ENCODE peak calls at places on chromosomes 3 and 15, in five cellular contexts. One of them, this sample, is unnamed.

GRCh38 chr3:194713299-194714121 is 27.8 kb downstream of the FAM43A start:
- DNase-seq in fibroblast of mammary gland: no peak
- DNase-seq in GM03348: no peak
- DNase-seq in activated CD8-positive, alpha-beta memory T cell treated with anti-CD3 and anti-CD28 coated beads, Interleukin-2, amount 50 U/mL, for 4 hours: no peak
- DNase-seq in GM13977: no peak
- DNase-seq in this sample: no peak

GRCh38 chr3:170383567-170383966 is 26.1 kb downstream of the SKIL start:
- DNase-seq in fibroblast of mammary gland: peak
- DNase-seq in GM13977: no peak
- DNase-seq in activated CD8-positive, alpha-beta memory T cell treated with anti-CD3 and anti-CD28 coated beads, Interleukin-2, amount 50 U/mL, for 4 hours: no peak
- DNase-seq in GM03348: peak
- DNase-seq in this sample: peak

GRCh38 chr3:146817705-146818104 is 212.6 kb upstream of the PLSCR5 start:
- DNase-seq in GM03348: peak
- DNase-seq in fibroblast of mammary gland: peak
- DNase-seq in GM13977: no peak
- DNase-seq in activated CD8-positive, alpha-beta memory T cell treated with anti-CD3 and anti-CD28 coated beads, Interleukin-2, amount 50 U/mL, for 4 hours: no peak
- DNase-seq in this sample: peak

GRCh38 chr3:25297667-25298585 is 130.1 kb upstream of the RARB start:
- DNase-seq in GM03348: no peak
- DNase-seq in GM13977: no peak
- DNase-seq in activated CD8-positive, alpha-beta memory T cell treated with anti-CD3 and anti-CD28 coated beads, Interleukin-2, amount 50 U/mL, for 4 hours: no peak
- DNase-seq in fibroblast of mammary gland: peak
- DNase-seq in this sample: no peak

GRCh38 chr3:70982700-70983140 is 600.8 kb downstream of the FOXP1 start:
- DNase-seq in activated CD8-positive, alpha-beta memory T cell treated with anti-CD3 and anti-CD28 coated beads, Interleukin-2, amount 50 U/mL, for 4 hours: no peak
- DNase-seq in GM13977: peak
- DNase-seq in fibroblast of mammary gland: peak
- DNase-seq in GM03348: peak
- DNase-seq in this sample: peak

GRCh38 chr15:31489801-31490646 is 163.4 kb downstream of the KLF13 start:
- DNase-seq in GM13977: peak
- DNase-seq in activated CD8-positive, alpha-beta memory T cell treated with anti-CD3 and anti-CD28 coated beads, Interleukin-2, amount 50 U/mL, for 4 hours: peak
- DNase-seq in fibroblast of mammary gland: peak
- DNase-seq in GM03348: peak
- DNase-seq in this sample: peak

GRCh38 chr3:29065211-29065785 is 215.6 kb upstream of the RBMS3 start:
- DNase-seq in GM13977: no peak
- DNase-seq in activated CD8-positive, alpha-beta memory T cell treated with anti-CD3 and anti-CD28 coated beads, Interleukin-2, amount 50 U/mL, for 4 hours: no peak
- DNase-seq in GM03348: peak
- DNase-seq in fibroblast of mammary gland: peak
- DNase-seq in this sample: peak

GRCh38 chr3:61890167-61890566 is 328.8 kb downstream of the PTPRG start:
- DNase-seq in GM03348: no peak
- DNase-seq in GM13977: no peak
- DNase-seq in fibroblast of mammary gland: no peak
- DNase-seq in activated CD8-positive, alpha-beta memory T cell treated with anti-CD3 and anti-CD28 coated beads, Interleukin-2, amount 50 U/mL, for 4 hours: no peak
- DNase-seq in this sample: no peak

GRCh38 chr15:35603298-35603697 is 57.3 kb upstream of the DPH6 start:
- DNase-seq in activated CD8-positive, alpha-beta memory T cell treated with anti-CD3 and anti-CD28 coated beads, Interleukin-2, amount 50 U/mL, for 4 hours: no peak
- DNase-seq in GM13977: peak
- DNase-seq in GM03348: peak
- DNase-seq in fibroblast of mammary gland: peak
- DNase-seq in this sample: peak

GRCh38 chr3:137259709-137260108 is 301.9 kb downstream of the IL20RB start:
- DNase-seq in fibroblast of mammary gland: no peak
- DNase-seq in activated CD8-positive, alpha-beta memory T cell treated with anti-CD3 and anti-CD28 coated beads, Interleukin-2, amount 50 U/mL, for 4 hours: no peak
- DNase-seq in GM13977: no peak
- DNase-seq in GM03348: no peak
- DNase-seq in this sample: no peak

GRCh38 chr3:31862861-31863260 is 118.2 kb downstream of the OSBPL10 start:
- DNase-seq in activated CD8-positive, alpha-beta memory T cell treated with anti-CD3 and anti-CD28 coated beads, Interleukin-2, amount 50 U/mL, for 4 hours: no peak
- DNase-seq in GM13977: no peak
- DNase-seq in fibroblast of mammary gland: peak
- DNase-seq in GM03348: no peak
- DNase-seq in this sample: peak

GRCh38 chr3:129025108-129025507 is 24.0 kb downstream of the EFCC1 start:
- DNase-seq in fibroblast of mammary gland: no peak
- DNase-seq in GM03348: no peak
- DNase-seq in GM13977: no peak
- DNase-seq in activated CD8-positive, alpha-beta memory T cell treated with anti-CD3 and anti-CD28 coated beads, Interleukin-2, amount 50 U/mL, for 4 hours: no peak
- DNase-seq in this sample: no peak

GRCh38 chr3:32089476-32089875 is 16.9 kb upstream of the GPD1L start:
- DNase-seq in activated CD8-positive, alpha-beta memory T cell treated with anti-CD3 and anti-CD28 coated beads, Interleukin-2, amount 50 U/mL, for 4 hours: no peak
- DNase-seq in GM13977: no peak
- DNase-seq in GM03348: no peak
- DNase-seq in fibroblast of mammary gland: no peak
- DNase-seq in this sample: no peak

GRCh38 chr3:16512435-16513140 is 911 bp downstream of the RFTN1 start:
- DNase-seq in activated CD8-positive, alpha-beta memory T cell treated with anti-CD3 and anti-CD28 coated beads, Interleukin-2, amount 50 U/mL, for 4 hours: peak
- DNase-seq in GM13977: peak
- DNase-seq in fibroblast of mammary gland: no peak
- DNase-seq in GM03348: peak
- DNase-seq in this sample: no peak

GRCh38 chr3:42036483-42036823 is 54.7 kb upstream of the TRAK1 start:
- DNase-seq in activated CD8-positive, alpha-beta memory T cell treated with anti-CD3 and anti-CD28 coated beads, Interleukin-2, amount 50 U/mL, for 4 hours: no peak
- DNase-seq in fibroblast of mammary gland: peak
- DNase-seq in GM13977: no peak
- DNase-seq in GM03348: peak
- DNase-seq in this sample: peak

GRCh38 chr3:101936419-101937331 is 87.4 kb downstream of the NFKBIZ start:
- DNase-seq in GM13977: peak
- DNase-seq in activated CD8-positive, alpha-beta memory T cell treated with anti-CD3 and anti-CD28 coated beads, Interleukin-2, amount 50 U/mL, for 4 hours: no peak
- DNase-seq in GM03348: peak
- DNase-seq in fibroblast of mammary gland: peak
- DNase-seq in this sample: peak

GRCh38 chr3:4826237-4827100 is 152.8 kb upstream of the BHLHE40 start:
- DNase-seq in fibroblast of mammary gland: peak
- DNase-seq in GM13977: peak
- DNase-seq in activated CD8-positive, alpha-beta memory T cell treated with anti-CD3 and anti-CD28 coated beads, Interleukin-2, amount 50 U/mL, for 4 hours: no peak
- DNase-seq in GM03348: peak
- DNase-seq in this sample: no peak

GRCh38 chr3:71258116-71258515 is 325.4 kb downstream of the FOXP1 start:
- DNase-seq in GM03348: peak
- DNase-seq in fibroblast of mammary gland: peak
- DNase-seq in GM13977: no peak
- DNase-seq in activated CD8-positive, alpha-beta memory T cell treated with anti-CD3 and anti-CD28 coated beads, Interleukin-2, amount 50 U/mL, for 4 hours: no peak
- DNase-seq in this sample: peak

GRCh38 chr15:90097475-90097874 is 4.8 kb downstream of the IDH2 start:
- DNase-seq in fibroblast of mammary gland: no peak
- DNase-seq in GM03348: no peak
- DNase-seq in activated CD8-positive, alpha-beta memory T cell treated with anti-CD3 and anti-CD28 coated beads, Interleukin-2, amount 50 U/mL, for 4 hours: peak
- DNase-seq in GM13977: peak
- DNase-seq in this sample: no peak

GRCh38 chr15:79168922-79169322 is 78.3 kb upstream of the RASGRF1 start:
- DNase-seq in activated CD8-positive, alpha-beta memory T cell treated with anti-CD3 and anti-CD28 coated beads, Interleukin-2, amount 50 U/mL, for 4 hours: no peak
- DNase-seq in GM13977: no peak
- DNase-seq in GM03348: no peak
- DNase-seq in fibroblast of mammary gland: no peak
- DNase-seq in this sample: no peak

GRCh38 chr15:67397139-67397538 is 123.8 kb upstream of the C15orf61 start:
- DNase-seq in GM13977: no peak
- DNase-seq in activated CD8-positive, alpha-beta memory T cell treated with anti-CD3 and anti-CD28 coated beads, Interleukin-2, amount 50 U/mL, for 4 hours: no peak
- DNase-seq in fibroblast of mammary gland: no peak
- DNase-seq in GM03348: no peak
- DNase-seq in this sample: peak

GRCh38 chr15:91530951-91531582 is 322.4 kb upstream of the SLCO3A1 start:
- DNase-seq in GM13977: no peak
- DNase-seq in activated CD8-positive, alpha-beta memory T cell treated with anti-CD3 and anti-CD28 coated beads, Interleukin-2, amount 50 U/mL, for 4 hours: no peak
- DNase-seq in fibroblast of mammary gland: no peak
- DNase-seq in GM03348: no peak
- DNase-seq in this sample: no peak

GRCh38 chr3:40745381-40746106 is 220.8 kb downstream of the ZNF621 start:
- DNase-seq in fibroblast of mammary gland: peak
- DNase-seq in GM13977: no peak
- DNase-seq in GM03348: no peak
- DNase-seq in activated CD8-positive, alpha-beta memory T cell treated with anti-CD3 and anti-CD28 coated beads, Interleukin-2, amount 50 U/mL, for 4 hours: no peak
- DNase-seq in this sample: no peak

GRCh38 chr15:86355798-86356197 is 276.1 kb downstream of the AGBL1 start:
- DNase-seq in fibroblast of mammary gland: no peak
- DNase-seq in GM13977: no peak
- DNase-seq in GM03348: no peak
- DNase-seq in activated CD8-positive, alpha-beta memory T cell treated with anti-CD3 and anti-CD28 coated beads, Interleukin-2, amount 50 U/mL, for 4 hours: no peak
- DNase-seq in this sample: no peak

GRCh38 chr3:16945330-16945729 is 60.6 kb downstream of the PLCL2 start:
- DNase-seq in GM13977: no peak
- DNase-seq in GM03348: no peak
- DNase-seq in activated CD8-positive, alpha-beta memory T cell treated with anti-CD3 and anti-CD28 coated beads, Interleukin-2, amount 50 U/mL, for 4 hours: no peak
- DNase-seq in fibroblast of mammary gland: peak
- DNase-seq in this sample: peak

GRCh38 chr15:90126457-90127435 is 24.5 kb upstream of the IDH2 start:
- DNase-seq in GM03348: no peak
- DNase-seq in fibroblast of mammary gland: no peak
- DNase-seq in GM13977: no peak
- DNase-seq in activated CD8-positive, alpha-beta memory T cell treated with anti-CD3 and anti-CD28 coated beads, Interleukin-2, amount 50 U/mL, for 4 hours: no peak
- DNase-seq in this sample: no peak

GRCh38 chr3:44128057-44128775 is 113.5 kb upstream of the TOPAZ1 start:
- DNase-seq in GM13977: no peak
- DNase-seq in activated CD8-positive, alpha-beta memory T cell treated with anti-CD3 and anti-CD28 coated beads, Interleukin-2, amount 50 U/mL, for 4 hours: no peak
- DNase-seq in GM03348: no peak
- DNase-seq in fibroblast of mammary gland: no peak
- DNase-seq in this sample: no peak

GRCh38 chr15:59436774-59437472 is 1.1 kb upstream of the FAM81A start:
- DNase-seq in GM13977: no peak
- DNase-seq in fibroblast of mammary gland: no peak
- DNase-seq in GM03348: no peak
- DNase-seq in activated CD8-positive, alpha-beta memory T cell treated with anti-CD3 and anti-CD28 coated beads, Interleukin-2, amount 50 U/mL, for 4 hours: no peak
- DNase-seq in this sample: no peak

GRCh38 chr15:101411085-101411484 is 78.4 kb downstream of the PCSK6 start:
- DNase-seq in activated CD8-positive, alpha-beta memory T cell treated with anti-CD3 and anti-CD28 coated beads, Interleukin-2, amount 50 U/mL, for 4 hours: no peak
- DNase-seq in GM03348: no peak
- DNase-seq in GM13977: no peak
- DNase-seq in fibroblast of mammary gland: no peak
- DNase-seq in this sample: no peak

GRCh38 chr3:37319784-37320183 is 145.4 kb upstream of the LRRFIP2 start:
- DNase-seq in activated CD8-positive, alpha-beta memory T cell treated with anti-CD3 and anti-CD28 coated beads, Interleukin-2, amount 50 U/mL, for 4 hours: no peak
- DNase-seq in fibroblast of mammary gland: no peak
- DNase-seq in GM03348: peak
- DNase-seq in GM13977: no peak
- DNase-seq in this sample: no peak

This sample was measured in IMR-90.